ENCODE peak calls at places on chromosomes 7 and 10, in six cellular contexts. One of them, this sample, is unnamed.
A peak's percentile ranks its signal among the peaks of the same experiment; 100 is the strongest.

GRCh38 chr10:73991846-73992245 is 6.1 kb upstream of the VCL start:
- DNase-seq in colonic mucosa: peak; percentile 38
- DNase-seq in thyroid gland: no peak
- DNase-seq in H1: no peak
- DNase-seq in MM.1S: peak; percentile 46
- DNase-seq in neural crest cell: no peak
- DNase-seq in this sample: peak; percentile 64

GRCh38 chr10:3625959-3626751 is 158.9 kb downstream of the KLF6 start:
- DNase-seq in colonic mucosa: no peak
- DNase-seq in thyroid gland: no peak
- DNase-seq in H1: no peak
- DNase-seq in MM.1S: peak; percentile 78
- DNase-seq in neural crest cell: no peak
- DNase-seq in this sample: peak; percentile 67

GRCh38 chr10:86523348-86523747 is 1.8 kb upstream of the WAPL start:
- DNase-seq in colonic mucosa: no peak
- DNase-seq in thyroid gland: peak; percentile 85
- DNase-seq in H1: no peak
- DNase-seq in MM.1S: no peak
- DNase-seq in neural crest cell: no peak
- DNase-seq in this sample: no peak

GRCh38 chr10:112208292-112208691 is 24.7 kb upstream of the GPAM start:
- DNase-seq in colonic mucosa: no peak
- DNase-seq in thyroid gland: no peak
- DNase-seq in H1: no peak
- DNase-seq in MM.1S: no peak
- DNase-seq in neural crest cell: no peak
- DNase-seq in this sample: no peak

GRCh38 chr7:10085231-10085630 is 888.4 kb upstream of the PHF14 start:
- DNase-seq in colonic mucosa: no peak
- DNase-seq in thyroid gland: no peak
- DNase-seq in H1: no peak
- DNase-seq in MM.1S: no peak
- DNase-seq in neural crest cell: no peak
- DNase-seq in this sample: no peak

GRCh38 chr10:71338728-71339495 is 19.9 kb downstream of the SLC29A3 start:
- DNase-seq in colonic mucosa: no peak
- DNase-seq in thyroid gland: no peak
- DNase-seq in H1: no peak
- DNase-seq in MM.1S: no peak
- DNase-seq in neural crest cell: no peak
- DNase-seq in this sample: no peak

GRCh38 chr7:41003031-41003925 is 699.6 kb downstream of the INHBA start:
- DNase-seq in colonic mucosa: peak; percentile 47
- DNase-seq in thyroid gland: peak; percentile 68
- DNase-seq in H1: peak; percentile 68
- DNase-seq in MM.1S: peak; percentile 37
- DNase-seq in neural crest cell: peak; percentile 48
- DNase-seq in this sample: peak; percentile 64

GRCh38 chr10:21675157-21675796 is 141.2 kb downstream of the MLLT10 start:
- DNase-seq in colonic mucosa: peak; percentile 30
- DNase-seq in thyroid gland: peak; percentile 29
- DNase-seq in H1: no peak
- DNase-seq in MM.1S: peak; percentile 18
- DNase-seq in neural crest cell: peak; percentile 20
- DNase-seq in this sample: peak; percentile 42

GRCh38 chr10:58384095-58384494 is 1.1 kb upstream of the TFAM start:
- DNase-seq in colonic mucosa: no peak
- DNase-seq in thyroid gland: no peak
- DNase-seq in H1: no peak
- DNase-seq in MM.1S: peak; percentile 45
- DNase-seq in neural crest cell: no peak
- DNase-seq in this sample: peak; percentile 46

GRCh38 chr10:58382489-58382995 is 2.7 kb upstream of the TFAM start:
- DNase-seq in colonic mucosa: no peak
- DNase-seq in thyroid gland: no peak
- DNase-seq in H1: no peak
- DNase-seq in MM.1S: no peak
- DNase-seq in neural crest cell: no peak
- DNase-seq in this sample: no peak

GRCh38 chr10:58384536-58384998 is 643 bp upstream of the TFAM start:
- DNase-seq in colonic mucosa: no peak
- DNase-seq in thyroid gland: no peak
- DNase-seq in H1: no peak
- DNase-seq in MM.1S: no peak
- DNase-seq in neural crest cell: no peak
- DNase-seq in this sample: no peak

GRCh38 chr10:58385784-58386112 is 538 bp downstream of the TFAM start:
- DNase-seq in colonic mucosa: peak; percentile 64
- DNase-seq in thyroid gland: peak; percentile 7
- DNase-seq in H1: peak; percentile 2
- DNase-seq in MM.1S: peak; percentile 21
- DNase-seq in neural crest cell: peak; percentile 20
- DNase-seq in this sample: peak; percentile 18

GRCh38 chr10:58384999-58385783 is at the start of gene TFAM:
- DNase-seq in colonic mucosa: peak; percentile 98
- DNase-seq in thyroid gland: peak; percentile 96
- DNase-seq in H1: peak; percentile 53
- DNase-seq in MM.1S: peak; percentile 95
- DNase-seq in neural crest cell: peak; percentile 95
- DNase-seq in this sample: peak; percentile 94
- TF ChIP-seq CTCF in colonic mucosa: peak; percentile 51
- TF ChIP-seq CTCF in thyroid gland: no peak
- TF ChIP-seq CTCF in H1: peak; percentile 46
- TF ChIP-seq CTCF in MM.1S: peak; percentile 57
- TF ChIP-seq CTCF in neural crest cell: peak; percentile 61
- TF ChIP-seq CTCF in this sample: peak; percentile 35

DNA sequence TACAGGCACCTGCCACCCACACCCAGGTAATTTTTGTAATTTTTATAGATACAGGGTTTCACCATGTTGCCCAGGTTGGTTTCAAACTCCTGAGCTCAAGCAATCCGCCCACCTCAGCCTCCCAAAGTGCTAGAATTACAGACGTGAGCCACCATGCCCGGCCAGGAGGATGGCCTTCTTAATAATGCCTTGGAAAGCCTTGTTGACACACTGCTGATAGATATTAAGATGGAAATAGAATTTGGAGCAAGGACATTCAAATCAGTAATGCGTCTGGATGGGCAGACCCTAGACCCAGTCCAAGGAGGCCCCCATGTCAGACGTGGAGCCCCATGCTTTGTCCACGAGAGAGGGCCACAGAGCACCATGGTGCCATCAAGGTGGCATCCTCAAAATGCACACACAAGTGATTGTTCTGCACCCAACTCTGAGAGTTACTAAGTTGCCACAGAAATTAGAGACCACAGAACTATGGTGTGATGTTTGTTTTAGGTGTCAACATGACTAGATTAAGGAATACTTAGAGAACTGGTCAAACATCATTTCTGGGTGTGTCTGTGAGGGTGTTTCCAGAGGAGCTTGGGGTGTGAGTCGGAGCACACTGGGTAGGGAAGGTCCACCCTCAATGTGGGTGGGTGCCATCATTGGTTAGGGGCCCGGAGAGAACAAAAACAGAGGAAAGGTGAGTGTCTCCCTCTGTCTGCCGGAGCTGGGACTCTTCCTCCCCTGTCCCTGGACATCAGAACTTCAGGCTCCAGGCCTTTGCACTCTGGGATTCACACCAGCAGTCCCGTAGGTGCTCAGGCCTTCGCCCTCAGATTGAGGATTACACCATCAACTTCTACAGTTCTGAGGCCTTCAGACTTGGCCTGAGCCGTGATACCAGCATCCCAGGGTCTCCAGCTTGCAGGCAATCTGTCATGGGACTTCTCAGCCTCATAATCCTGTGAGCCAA is 34.5 kb downstream of the EBF3 start:
- DNase-seq in colonic mucosa: no peak
- DNase-seq in thyroid gland: no peak
- DNase-seq in H1: no peak
- DNase-seq in MM.1S: no peak
- DNase-seq in neural crest cell: no peak
- DNase-seq in this sample: no peak
- TF ChIP-seq CTCF in colonic mucosa: no peak
- TF ChIP-seq CTCF in thyroid gland: no peak
- TF ChIP-seq CTCF in H1: peak; percentile 72
- TF ChIP-seq CTCF in MM.1S: no peak
- TF ChIP-seq CTCF in neural crest cell: peak; percentile 42
- TF ChIP-seq CTCF in this sample: no peak

DNA sequence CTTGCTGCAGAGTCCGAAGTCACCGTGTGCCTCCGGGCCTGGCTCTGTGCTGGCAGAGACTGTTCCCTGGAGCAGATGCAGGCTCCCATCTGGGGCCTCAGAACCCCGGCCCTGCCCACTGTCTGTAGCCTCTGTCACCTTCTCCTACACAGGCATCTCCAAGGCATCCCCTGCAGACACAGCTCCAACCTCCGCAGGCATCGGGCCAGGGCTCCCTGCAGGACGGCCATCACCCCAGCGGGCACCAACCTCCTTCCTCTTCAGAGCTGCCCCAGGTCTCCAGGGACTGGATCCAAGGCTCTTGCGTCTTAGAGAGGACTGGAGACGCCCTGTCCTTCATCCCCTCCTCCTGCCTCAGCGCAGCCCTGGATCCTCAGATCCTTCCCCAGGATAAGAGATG is 69.9 kb upstream of the MYL10 start:
- DNase-seq in colonic mucosa: no peak
- DNase-seq in thyroid gland: no peak
- DNase-seq in H1: no peak
- DNase-seq in MM.1S: no peak
- DNase-seq in neural crest cell: no peak
- DNase-seq in this sample: no peak
- TF ChIP-seq CTCF in colonic mucosa: no peak
- TF ChIP-seq CTCF in thyroid gland: no peak
- TF ChIP-seq CTCF in H1: no peak
- TF ChIP-seq CTCF in MM.1S: no peak
- TF ChIP-seq CTCF in neural crest cell: no peak
- TF ChIP-seq CTCF in this sample: no peak

DNA sequence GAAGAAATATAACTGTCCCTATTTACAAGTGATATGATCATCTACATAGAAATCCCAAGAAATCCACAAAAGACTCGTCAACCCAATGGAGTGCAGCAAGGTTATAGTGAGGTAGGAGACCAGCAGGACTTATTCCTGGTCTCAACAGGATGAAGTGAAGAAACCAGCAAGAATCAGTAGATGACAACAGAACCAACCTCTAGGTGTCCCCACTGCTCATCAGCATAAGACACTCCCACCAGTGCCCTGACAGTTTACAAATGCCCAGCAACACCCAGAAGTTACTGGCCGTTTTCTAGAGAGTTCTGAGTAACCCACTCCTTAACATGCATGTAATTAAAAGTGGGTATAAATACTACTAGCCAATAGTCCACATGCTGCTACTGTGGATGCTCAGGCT is 470.5 kb upstream of the LRRTM3 start:
- DNase-seq in colonic mucosa: no peak
- DNase-seq in thyroid gland: no peak
- DNase-seq in H1: no peak
- DNase-seq in MM.1S: peak; percentile 18
- DNase-seq in neural crest cell: no peak
- DNase-seq in this sample: peak; percentile 0
- TF ChIP-seq CTCF in colonic mucosa: no peak
- TF ChIP-seq CTCF in thyroid gland: no peak
- TF ChIP-seq CTCF in H1: no peak
- TF ChIP-seq CTCF in MM.1S: peak; percentile 20
- TF ChIP-seq CTCF in neural crest cell: no peak
- TF ChIP-seq CTCF in this sample: no peak

GRCh38 chr10:96719850-96720421 is 378 bp downstream of the PIK3AP1 start:
- DNase-seq in colonic mucosa: peak; percentile 83
- DNase-seq in thyroid gland: peak; percentile 64
- DNase-seq in H1: peak; percentile 27
- DNase-seq in MM.1S: peak; percentile 65
- DNase-seq in neural crest cell: peak; percentile 52
- DNase-seq in this sample: peak; percentile 88
- TF ChIP-seq CTCF in colonic mucosa: peak; percentile 53
- TF ChIP-seq CTCF in thyroid gland: no peak
- TF ChIP-seq CTCF in H1: peak; percentile 75
- TF ChIP-seq CTCF in MM.1S: peak; percentile 68
- TF ChIP-seq CTCF in neural crest cell: peak; percentile 57
- TF ChIP-seq CTCF in this sample: peak; percentile 93

DNA sequence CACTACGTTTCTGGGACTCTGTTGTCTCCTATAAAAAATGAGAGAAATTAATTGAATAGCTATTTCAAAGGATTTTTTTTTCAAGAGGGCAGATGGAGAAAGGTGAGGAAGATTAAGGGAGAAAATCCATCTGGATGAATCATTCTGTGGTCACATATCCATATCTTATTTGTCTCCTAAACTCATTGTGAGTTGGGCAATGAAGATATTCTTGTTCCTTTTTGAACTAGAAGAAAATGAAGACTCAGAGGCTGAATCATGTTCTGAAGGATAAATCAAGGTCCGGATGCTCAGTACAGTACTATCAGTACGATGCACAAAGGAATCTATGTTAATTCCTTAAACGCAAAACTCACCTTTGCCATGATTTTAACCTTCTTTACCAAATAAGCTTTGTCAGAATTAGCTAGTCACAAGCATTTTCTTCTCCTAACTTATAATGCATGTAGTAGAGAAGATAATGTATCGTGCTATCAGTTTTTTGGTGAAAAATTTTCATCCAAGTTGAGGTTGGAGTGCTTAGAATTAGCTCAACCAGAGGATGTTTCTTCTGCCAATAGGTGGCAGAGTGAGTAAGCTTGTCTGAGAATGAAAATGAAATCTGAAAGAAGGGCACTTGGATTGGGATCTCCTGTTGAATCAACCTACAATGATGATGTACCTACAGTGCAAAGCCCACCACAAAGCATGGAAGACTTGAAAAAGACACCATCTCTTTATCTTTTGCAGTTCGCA is 446.9 kb downstream of the KIF20B start:
- DNase-seq in colonic mucosa: no peak
- DNase-seq in thyroid gland: no peak
- DNase-seq in H1: no peak
- DNase-seq in MM.1S: peak; percentile 50
- DNase-seq in neural crest cell: no peak
- DNase-seq in this sample: peak; percentile 43
- TF ChIP-seq CTCF in colonic mucosa: no peak
- TF ChIP-seq CTCF in thyroid gland: no peak
- TF ChIP-seq CTCF in H1: no peak
- TF ChIP-seq CTCF in MM.1S: peak; percentile 66
- TF ChIP-seq CTCF in neural crest cell: peak; percentile 64
- TF ChIP-seq CTCF in this sample: peak; percentile 54